ENCODE peak calls at places on chromosomes 11 and 22, in nine cellular contexts. R, K, Z, B, X, O, M, V and I are unnamed samples.

GRCh38 chr11:77054018-77054417 is 12.8 kb upstream of the CAPN5 start:
- DNase-seq in K (no peak), B (no peak), Z (no peak), M (no peak), X (no peak), V (no peak), O (no peak), R (no peak), I (no peak)

GRCh38 chr11:61160487-61161189 is 588 bp downstream of the VPS37C start:
- DNase-seq in V (no peak), X (no peak), K (no peak), M (no peak), R (no peak), O (no peak), B (no peak), Z (no peak), I (peak; percentile 50)

GRCh38 chr11:19276859-19277808 is 36.4 kb upstream of the E2F8 start:
- DNase-seq in R (no peak), X (no peak), Z (no peak), O (no peak), V (no peak), K (peak; percentile 86), B (no peak), M (no peak), I (peak; percentile 66)

GRCh38 chr22:44729391-44730012 is 22.9 kb upstream of the ARHGAP8 start:
- DNase-seq in M (no peak), K (no peak), Z (no peak), B (peak; percentile 75), R (no peak), X (peak; percentile 66), V (no peak), O (peak; percentile 88), I (no peak)

GRCh38 chr22:49425356-49425755 is 402.3 kb downstream of the BRD1 start:
- DNase-seq in M (no peak), Z (no peak), B (no peak), R (no peak), K (no peak), O (no peak), X (no peak), V (no peak), I (no peak)

GRCh38 chr22:26550498-26551033 is 38.3 kb upstream of the TFIP11 start:
- DNase-seq in Z (peak; percentile 66), V (no peak), X (peak; percentile 73), R (peak; percentile 75), B (no peak), O (no peak), M (no peak), K (no peak), I (no peak)

GRCh38 chr11:12981879-12982531 is 27.1 kb upstream of the RASSF10 start:
- DNase-seq in Z (no peak), O (no peak), V (no peak), B (no peak), M (no peak), R (no peak), X (no peak), K (no peak), I (peak; percentile 25)

GRCh38 chr11:88555018-88555828 is 217.7 kb upstream of the CTSC start:
- DNase-seq in V (no peak), X (peak; percentile 66), M (no peak), B (peak; percentile 37), O (no peak), K (no peak), Z (no peak), R (no peak), I (no peak)

GRCh38 chr11:70543611-70544010 is 145.3 kb downstream of the CTTN start:
- DNase-seq in M (no peak), V (no peak), B (no peak), X (no peak), R (peak; percentile 13), Z (no peak), K (no peak), O (peak; percentile 34), I (no peak)

GRCh38 chr11:70541699-70542098 is 143.4 kb downstream of the CTTN start:
- DNase-seq in B (no peak), X (no peak), Z (no peak), M (no peak), R (no peak), K (no peak), O (peak; percentile 42), V (no peak), I (no peak)

GRCh38 chr11:70541176-70541575 is 142.8 kb downstream of the CTTN start:
- DNase-seq in R (peak; percentile 29), X (no peak), M (no peak), K (peak; percentile 11), Z (no peak), V (no peak), O (peak; percentile 60), B (no peak), I (no peak)

GRCh38 chr11:70542811-70543210 is 144.5 kb downstream of the CTTN start:
- DNase-seq in O (peak; percentile 66), Z (no peak), M (no peak), K (no peak), V (no peak), R (peak; percentile 34), B (no peak), X (no peak), I (no peak)

DNA sequence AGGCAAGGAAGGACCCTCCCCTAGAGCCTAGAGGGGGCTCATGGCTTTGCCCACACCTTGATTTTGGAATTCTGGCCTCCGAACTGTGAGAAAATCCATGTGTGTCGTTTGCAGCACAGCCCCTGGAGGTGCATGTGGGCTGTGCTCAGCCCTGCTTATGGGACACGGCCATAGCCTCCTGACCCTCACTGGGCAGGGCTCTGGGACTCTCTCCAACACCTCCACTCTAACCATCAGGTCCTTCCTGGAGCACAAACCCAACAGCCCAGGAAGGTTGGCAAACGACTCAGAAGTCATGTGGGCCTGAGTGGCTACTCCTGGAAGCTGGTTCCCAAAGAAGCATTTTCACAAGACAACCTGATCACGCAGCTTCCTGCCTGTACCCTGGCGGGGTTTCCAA is 144.1 kb downstream of the CTTN start:
- DNase-seq in B (no peak), M (no peak), R (peak; percentile 49), X (no peak), K (no peak), Z (no peak), O (peak; percentile 45), V (no peak), I (no peak)
- H3K9me3 ChIP-seq in B (no peaks in the 10 kb centered on the region), M (no peaks in the 10 kb centered on the region), R (no peaks in the 10 kb centered on the region), X (no peaks in the 10 kb centered on the region), K (no peaks in the 10 kb centered on the region), Z (no peaks in the 10 kb centered on the region), O (no peaks in the 10 kb centered on the region), V (no peaks in the 10 kb centered on the region), I (no peaks in the 10 kb centered on the region)

DNA sequence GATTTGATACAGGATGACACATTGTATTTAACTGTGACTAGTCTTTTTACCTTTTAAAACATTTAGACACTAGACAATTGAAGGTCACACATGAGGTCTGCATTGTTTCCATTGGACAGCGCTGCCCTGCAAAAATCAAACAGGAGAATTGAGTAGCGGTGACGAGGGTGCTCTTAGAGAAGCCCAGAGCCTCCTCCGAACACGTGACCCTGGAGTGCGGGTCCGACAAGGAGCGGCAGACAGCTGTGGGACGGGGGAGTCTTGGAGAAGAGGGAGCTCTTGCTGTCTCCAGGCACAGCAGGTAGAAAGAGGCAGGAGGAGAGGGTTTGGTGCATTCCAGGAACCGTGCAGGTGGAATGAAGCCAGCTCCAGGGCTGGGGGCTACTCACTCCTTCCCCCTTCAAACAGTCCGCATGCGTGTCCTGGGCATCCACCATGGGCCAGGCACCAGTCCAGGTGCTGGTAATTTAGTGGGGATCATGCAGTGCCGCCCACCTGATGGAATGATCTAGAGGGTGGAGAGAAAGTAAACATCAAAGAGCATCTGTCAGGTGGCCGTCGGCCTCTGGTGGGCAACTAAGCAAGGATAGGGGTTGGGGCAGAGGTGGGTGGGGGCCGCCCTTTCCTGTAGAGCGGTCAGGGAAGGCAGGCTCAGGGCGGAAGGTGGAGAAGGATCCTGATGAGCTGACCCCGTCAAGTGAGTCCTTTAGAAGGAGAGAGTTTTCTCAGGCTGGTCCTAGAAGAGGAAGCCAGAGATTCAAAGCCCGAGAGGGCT is 849.9 kb downstream of the TBC1D22A start:
- DNase-seq in B (no peak), R (peak; percentile 32), Z (no peak), V (no peak), X (no peak), O (peak; percentile 28), K (peak; percentile 19), M (no peak), I (no peak)
- H3K9me3 ChIP-seq in B (no peaks in the 10 kb centered on the region), R (no peaks in the 10 kb centered on the region), Z (no peaks in the 10 kb centered on the region), V (no peaks in the 10 kb centered on the region), X (no peaks in the 10 kb centered on the region), O (no peaks in the 10 kb centered on the region), K (no peaks in the 10 kb centered on the region), M (no peaks in the 10 kb centered on the region), I (no peaks in the 10 kb centered on the region)

GRCh38 chr22:47248925-47249324 is 486.5 kb downstream of the TBC1D22A start:
- DNase-seq in Z (no peak), B (no peak), V (no peak), M (no peak), X (no peak), O (no peak), R (no peak), K (no peak), I (no peak)

GRCh38 chr22:47247609-47248240 is 485.3 kb downstream of the TBC1D22A start:
- DNase-seq in M (no peak), V (no peak), K (no peak), Z (no peak), O (no peak), X (no peak), R (no peak), B (no peak), I (no peak)

GRCh38 chr22:47245786-47246185 is 483.3 kb downstream of the TBC1D22A start:
- DNase-seq in Z (no peak), K (no peak), R (no peak), B (no peak), O (no peak), X (no peak), M (no peak), V (no peak), I (no peak)

GRCh38 chr22:47249370-47249928 is 487.0 kb downstream of the TBC1D22A start:
- DNase-seq in O (no peak), Z (no peak), M (no peak), R (no peak), B (no peak), K (no peak), X (no peak), V (no peak), I (no peak)

GRCh38 chr22:47245286-47245685 is 482.8 kb downstream of the TBC1D22A start:
- DNase-seq in R (no peak), O (no peak), V (no peak), X (no peak), Z (no peak), M (no peak), B (no peak), K (no peak), I (no peak)
- H3K9me3 ChIP-seq in R (peaks cover 4% of the 10 kb centered on the region), O (peaks cover 4% of the 10 kb centered on the region), V (no peaks in the 10 kb centered on the region), X (no peaks in the 10 kb centered on the region), Z (no peaks in the 10 kb centered on the region), M (no peaks in the 10 kb centered on the region), B (no peaks in the 10 kb centered on the region), K (no peaks in the 10 kb centered on the region), I (no peaks in the 10 kb centered on the region)

GRCh38 chr22:48424201-48424627 is 1403.5 kb downstream of the BRD1 start:
- DNase-seq in V (no peak), Z (no peak), K (no peak), M (no peak), R (no peak), B (peak; percentile 6), X (no peak), O (no peak), I (no peak)

GRCh38 chr22:48423481-48423901 is 1404.2 kb downstream of the BRD1 start:
- DNase-seq in K (no peak), V (no peak), B (peak; percentile 2), X (no peak), O (no peak), M (no peak), R (no peak), Z (no peak), I (no peak)

GRCh38 chr22:48425091-48425506 is 1402.6 kb downstream of the BRD1 start:
- DNase-seq in X (no peak), M (no peak), V (no peak), R (no peak), B (peak; percentile 5), O (no peak), Z (no peak), K (no peak), I (no peak)

GRCh38 chr22:48424661-48425060 is 1403.0 kb downstream of the BRD1 start:
- DNase-seq in K (no peak), V (no peak), O (no peak), B (no peak), Z (no peak), X (no peak), R (no peak), M (no peak), I (no peak)

DNA sequence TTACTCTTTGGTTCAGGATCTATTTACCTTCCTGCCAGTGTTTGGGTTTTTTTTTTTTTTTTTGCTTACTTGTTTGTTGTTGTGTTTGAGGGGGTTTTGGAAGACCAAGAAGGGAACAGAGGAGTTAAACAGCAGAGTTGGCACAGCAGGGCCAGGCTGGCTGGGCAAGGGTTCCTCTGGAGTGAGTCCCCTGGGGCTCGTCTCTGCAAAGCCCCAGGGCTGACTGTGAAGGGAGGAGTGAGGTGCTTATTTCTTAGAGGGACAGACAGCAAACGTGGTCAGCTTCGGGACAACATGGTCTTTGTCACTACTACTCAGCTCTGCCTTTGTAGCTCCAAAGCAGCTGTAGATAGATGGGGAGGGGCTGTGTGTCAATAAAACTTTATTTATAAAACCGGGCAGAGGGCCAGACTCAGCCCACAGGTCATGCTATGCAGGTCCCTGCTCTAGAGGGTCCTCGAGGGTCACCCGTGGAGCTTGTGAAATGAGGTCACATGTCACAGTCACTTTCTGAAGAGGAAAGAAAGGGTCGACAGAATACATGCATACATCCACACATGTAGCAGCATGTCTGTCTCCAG is 1404.7 kb downstream of the BRD1 start:
- DNase-seq in X (no peak), R (no peak), V (no peak), K (no peak), Z (no peak), O (no peak), M (no peak), B (no peak), I (no peak)
- H3K9me3 ChIP-seq in X (no peaks in the 10 kb centered on the region), R (no peaks in the 10 kb centered on the region), V (no peaks in the 10 kb centered on the region), K (no peaks in the 10 kb centered on the region), Z (no peaks in the 10 kb centered on the region), O (no peaks in the 10 kb centered on the region), M (no peaks in the 10 kb centered on the region), B (no peaks in the 10 kb centered on the region), I (no peaks in the 10 kb centered on the region)